ENCODE peak calls at places on chromosomes 2 and 18, in six cellular contexts. C is activated B cell treated with CpG ODN at 0.5 μM for 24 hours, W is ovary, B is RWPE1, P is AG08395, D is body of pancreas. Z is an unnamed sample.

GRCh38 chr2:134359367-134360081 is 105.7 kb downstream of the MGAT5 start:
- DNase-seq in D (no peak), B (no peak), P (no peak), C (no peak), W (peak), Z (no peak)

GRCh38 chr18:79191956-79192355 is 122.8 kb downstream of the ATP9B start:
- DNase-seq in D (no peak), C (no peak), P (no peak), W (no peak), B (no peak), Z (no peak)

GRCh38 chr2:8309131-8309530 is 372.7 kb upstream of the ID2 start:
- DNase-seq in W (no peak), P (no peak), D (no peak), B (no peak), C (no peak), Z (no peak)

GRCh38 chr18:59996370-59996966 is 96.7 kb downstream of the PMAIP1 start:
- DNase-seq in D (peak), W (no peak), B (peak), P (peak), C (no peak), Z (no peak)

GRCh38 chr2:203949228-203949627 is 12.7 kb downstream of the ICOS start:
- DNase-seq in B (peak), P (no peak), D (no peak), C (no peak), W (no peak), Z (no peak)

GRCh38 chr2:71070294-71071025 is 2.0 kb downstream of the NAGK start:
- DNase-seq in P (peak), C (no peak), W (no peak), D (peak), B (no peak), Z (no peak)

GRCh38 chr2:229701716-229702115 is 12.6 kb downstream of the DNER start:
- DNase-seq in C (no peak), B (no peak), P (no peak), D (no peak), W (no peak), Z (no peak)

GRCh38 chr2:216849987-216850386 is 9.9 kb downstream of the TNP1 start:
- DNase-seq in P (no peak), W (no peak), B (peak), D (peak), C (no peak), Z (no peak)

GRCh38 chr18:3594760-3595241 is 144.8 kb downstream of the TGIF1 start:
- DNase-seq in P (peak), W (peak), C (no peak), B (no peak), D (peak), Z (no peak)

GRCh38 chr2:162197095-162197825 is 45.2 kb upstream of the GCG start:
- DNase-seq in P (peak), B (peak), C (no peak), W (no peak), D (no peak), Z (no peak)

GRCh38 chr2:171083426-171083825 is 77.3 kb downstream of the TLK1 start:
- DNase-seq in B (no peak), W (no peak), C (no peak), D (no peak), P (no peak), Z (no peak)